ENCODE peak calls at places on chromosomes 7 and 10, in seven cellular contexts. M is lower lobe of right lung, Z is A549, V is mesenchymal stem cell, P is body of pancreas, R is breast epithelium, G is AG04450. O is an unnamed sample.
A peak's percentile ranks its signal among the peaks of the same experiment; 100 is the strongest.

GRCh38 chr7:38524786-38525185 is 106.4 kb downstream of the AMPH start:
- DNase-seq in M (no peak), Z (no peak), V (no peak), P (no peak), R (no peak), G (no peak), O (no peak)

GRCh38 chr10:70657036-70657435 is 15.3 kb upstream of the ADAMTS14 start:
- DNase-seq in M (no peak), Z (no peak), V (no peak), P (no peak), R (no peak), G (no peak), O (no peak)

GRCh38 chr7:50119815-50120637 is 27.0 kb upstream of the ZPBP start:
- DNase-seq in M (no peak), Z (peak; percentile 5), V (no peak), P (no peak), R (no peak), G (no peak), O (peak; percentile 42)

GRCh38 chr10:8444630-8445029 is 390.1 kb downstream of the GATA3 start:
- DNase-seq in M (no peak), Z (no peak), V (peak; percentile 1), P (no peak), R (no peak), G (no peak), O (peak; percentile 41)

GRCh38 chr10:92756233-92757065 is 66.7 kb downstream of the HHEX start:
- DNase-seq in M (no peak), Z (peak; percentile 25), V (no peak), P (no peak), R (no peak), G (no peak), O (peak; percentile 51)

GRCh38 chr7:3922175-3922635 is 621.2 kb downstream of the SDK1 start:
- DNase-seq in M (no peak), Z (peak; percentile 91), V (peak; percentile 97), P (peak; percentile 44), R (no peak), G (peak; percentile 24), O (peak; percentile 91)

GRCh38 chr10:73956476-73957338 is 41.2 kb upstream of the VCL start:
- DNase-seq in M (no peak), Z (no peak), V (peak; percentile 61), P (no peak), R (peak; percentile 39), G (no peak), O (peak; percentile 73)

GRCh38 chr10:29968556-29968955 is 90.8 kb downstream of the JCAD start:
- DNase-seq in M (no peak), Z (no peak), V (no peak), P (no peak), R (no peak), G (no peak), O (no peak)

GRCh38 chr10:49605177-49605938 is 4.8 kb upstream of the SLC18A3 start:
- DNase-seq in M (no peak), Z (no peak), V (no peak), P (no peak), R (no peak), G (no peak), O (no peak)

GRCh38 chr10:59708816-59709471 is 706 bp downstream of the SLC16A9 start:
- DNase-seq in M (peak; percentile 48), Z (no peak), V (peak; percentile 6), P (peak; percentile 24), R (no peak), G (no peak), O (no peak)

GRCh38 chr7:19249281-19249680 is 104.1 kb upstream of the FERD3L start:
- DNase-seq in M (no peak), Z (no peak), V (no peak), P (no peak), R (no peak), G (no peak), O (no peak)

DNA sequence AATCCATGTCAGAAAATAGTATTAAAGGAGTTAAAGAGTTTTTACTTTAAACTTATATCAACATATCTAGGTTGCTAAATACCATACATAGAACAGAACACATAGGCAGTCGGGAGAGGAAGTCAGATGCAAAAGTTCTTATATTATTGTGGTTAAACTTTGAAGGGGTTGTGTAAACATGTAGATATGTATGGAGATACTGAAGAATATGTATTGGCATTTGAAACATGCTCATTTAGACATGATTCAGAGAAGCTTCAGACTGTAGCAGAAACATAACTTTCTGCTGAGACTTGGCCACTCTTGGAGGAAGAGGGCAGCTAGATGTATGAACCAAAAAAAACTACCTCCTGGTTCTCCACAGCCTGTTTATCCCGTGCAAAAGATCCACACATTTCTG is 103.5 kb upstream of the FERD3L start:
- DNase-seq in M (no peak), Z (no peak), V (peak; percentile 11), P (no peak), R (no peak), G (peak; percentile 16), O (no peak)
- H3K9me3 ChIP-seq in M (no peaks in the 10 kb centered on the region), Z (no peaks in the 10 kb centered on the region), V (no peaks in the 10 kb centered on the region), P (no peaks in the 10 kb centered on the region), R (no peaks in the 10 kb centered on the region), G (no peaks in the 10 kb centered on the region), O (no peaks in the 10 kb centered on the region)

DNA sequence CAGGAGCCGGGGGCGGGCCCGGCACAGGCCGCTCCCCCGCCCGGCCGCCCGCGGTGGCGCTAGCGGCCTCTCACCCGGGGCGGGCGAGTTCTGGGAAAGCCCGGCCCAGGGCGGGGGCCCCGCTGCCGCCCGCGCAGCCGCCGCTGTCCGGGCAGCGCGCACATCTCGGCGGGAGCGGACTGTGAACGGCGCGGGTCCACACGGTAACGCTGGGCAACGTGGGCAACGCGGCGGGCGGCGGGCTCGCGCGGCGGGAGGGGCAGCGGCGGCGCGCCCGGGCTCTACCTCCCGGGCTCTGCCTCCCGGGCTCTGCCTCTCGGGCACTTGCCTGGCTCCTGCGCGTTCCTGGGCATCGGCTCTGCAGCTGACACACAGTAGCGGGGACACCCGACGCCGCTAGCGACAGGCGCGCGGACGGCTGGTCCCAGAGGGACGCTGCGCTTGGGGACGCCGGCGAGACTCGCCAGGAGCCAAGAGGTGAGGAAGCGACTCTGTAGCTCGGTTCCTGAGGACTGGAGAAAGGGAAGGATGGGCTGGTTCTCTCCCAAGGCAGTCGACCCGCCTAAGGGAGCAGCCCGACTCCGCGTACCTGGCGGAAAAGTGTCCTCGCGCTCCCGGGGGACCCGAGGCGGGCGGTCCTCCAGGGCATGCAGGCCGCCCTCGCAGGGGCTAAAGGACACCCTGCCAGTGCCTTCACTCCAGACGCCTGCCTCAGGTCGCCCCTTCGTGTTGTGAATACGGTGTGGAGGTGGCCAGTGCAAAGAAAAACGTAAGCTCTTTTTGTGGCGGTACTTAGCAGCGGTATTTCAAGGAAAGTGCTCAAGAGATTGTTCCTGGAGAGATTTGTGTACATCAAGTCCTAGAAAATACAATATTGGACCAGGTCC is at the start of gene PLCE1:
- DNase-seq in M (peak; percentile 71), Z (peak; percentile 46), V (peak; percentile 53), P (peak; percentile 72), R (no peak), G (no peak), O (peak; percentile 31)
- H3K4me3 ChIP-seq in M (peak within 1 kb of the TSS; percentile 60), Z (peak within 1 kb of the TSS; percentile 63), V (peak within 1 kb of the TSS; percentile 87), P (peak within 1 kb of the TSS; percentile 44), R (peak within 1 kb of the TSS; percentile 80), G (peak within 1 kb of the TSS; percentile 75), O (peak within 1 kb of the TSS; percentile 38)

GRCh38 chr10:131068311-131068710 is 243.2 kb downstream of the TCERG1L start:
- DNase-seq in M (no peak), Z (no peak), V (no peak), P (no peak), R (no peak), G (no peak), O (no peak)

GRCh38 chr10:131070856-131071255 is 240.7 kb downstream of the TCERG1L start:
- DNase-seq in M (no peak), Z (no peak), V (no peak), P (no peak), R (no peak), G (no peak), O (no peak)

GRCh38 chr10:131068760-131069159 is 242.8 kb downstream of the TCERG1L start:
- DNase-seq in M (no peak), Z (no peak), V (no peak), P (no peak), R (no peak), G (no peak), O (peak; percentile 87)

GRCh38 chr10:131065673-131066331 is 245.7 kb downstream of the TCERG1L start:
- DNase-seq in M (no peak), Z (no peak), V (no peak), P (no peak), R (no peak), G (no peak), O (peak; percentile 89)

GRCh38 chr10:131067690-131068089 is 243.8 kb downstream of the TCERG1L start:
- DNase-seq in M (no peak), Z (no peak), V (no peak), P (no peak), R (no peak), G (no peak), O (no peak)
- H3K9me3 ChIP-seq in M (no peaks in the 10 kb centered on the region), Z (no peaks in the 10 kb centered on the region), V (no peaks in the 10 kb centered on the region), P (no peaks in the 10 kb centered on the region), R (no peaks in the 10 kb centered on the region), G (peaks cover 55% of the 10 kb centered on the region), O (no peaks in the 10 kb centered on the region)

GRCh38 chr7:2708547-2709310 is 20.7 kb downstream of the AMZ1 start:
- DNase-seq in M (no peak), Z (no peak), V (no peak), P (no peak), R (no peak), G (no peak), O (no peak)
- H3K4me3 ChIP-seq in M (no peak overlapping the region), Z (no peak overlapping the region), V (no peak overlapping the region), P (no peak overlapping the region), R (no peak overlapping the region), G (no peak overlapping the region), O (no peak overlapping the region)

DNA sequence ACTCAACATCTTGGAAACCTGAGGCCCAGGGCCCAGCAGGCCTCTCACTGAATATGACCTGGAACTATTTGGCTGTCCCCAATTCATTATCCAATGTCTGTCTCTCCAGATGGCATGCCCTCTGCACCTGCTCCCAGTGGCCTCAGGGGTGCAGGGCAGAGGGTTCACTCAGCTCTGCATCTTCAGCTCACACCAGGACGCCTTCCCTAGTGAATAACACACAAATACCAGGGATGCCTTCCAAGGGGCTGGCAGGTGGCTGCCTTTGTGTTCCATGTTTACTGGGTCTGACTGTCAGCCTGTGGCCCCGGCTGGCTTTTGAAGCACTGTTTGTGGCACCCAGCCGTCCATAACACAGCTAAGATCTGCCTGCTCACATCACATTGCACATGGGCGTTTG is 590.2 kb upstream of the PFKP start:
- DNase-seq in M (no peak), Z (no peak), V (no peak), P (no peak), R (no peak), G (no peak), O (no peak)
- H3K9me3 ChIP-seq in M (no peaks in the 10 kb centered on the region), Z (no peaks in the 10 kb centered on the region), V (peaks cover 19% of the 10 kb centered on the region), P (no peaks in the 10 kb centered on the region), R (peaks cover 17% of the 10 kb centered on the region), G (peaks cover 34% of the 10 kb centered on the region), O (no peaks in the 10 kb centered on the region)

DNA sequence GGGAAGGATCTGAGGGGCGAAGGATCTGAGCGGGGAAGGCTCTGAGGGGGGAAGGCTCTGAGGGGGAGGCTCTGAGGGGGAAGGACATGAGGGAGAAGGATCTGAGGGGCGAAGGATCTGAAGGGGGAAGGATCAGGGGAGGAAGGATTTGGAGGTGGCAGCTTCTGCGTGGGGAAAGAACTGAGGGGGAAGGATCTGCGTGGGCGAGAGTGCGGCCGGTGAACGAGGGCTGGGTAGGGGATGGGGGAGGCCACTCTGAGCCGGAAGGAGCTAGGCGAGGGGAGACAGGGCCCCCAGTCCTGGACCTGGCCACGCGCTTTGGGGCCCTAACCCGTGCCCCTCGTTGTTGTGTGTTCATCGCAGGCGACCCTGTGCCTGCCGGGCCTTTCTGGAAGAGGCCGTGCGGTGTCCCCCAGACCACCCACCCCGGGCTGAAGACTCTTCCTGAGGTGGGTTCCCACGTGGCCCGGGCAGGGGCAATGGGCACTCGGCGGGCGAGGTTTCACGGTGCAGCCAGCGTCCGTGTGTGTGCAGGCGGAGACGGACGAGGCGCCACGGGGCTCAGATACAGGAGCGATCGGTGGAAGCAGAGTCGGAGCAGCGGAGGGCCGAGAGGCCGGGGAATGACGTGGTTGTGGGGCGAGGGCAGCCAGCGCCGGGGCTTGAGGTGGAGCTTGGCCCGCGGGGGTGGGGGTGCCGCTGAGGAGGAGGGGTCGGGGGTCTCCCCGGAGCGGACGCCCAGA is 2.0 kb downstream of the CALY start:
- DNase-seq in M (peak; percentile 51), Z (peak; percentile 61), V (peak; percentile 33), P (no peak), R (no peak), G (no peak), O (no peak)
- H3K4me3 ChIP-seq in M (peak overlapping the region; percentile 45), Z (peak overlapping the region; percentile 58), V (no peak overlapping the region), P (no peak overlapping the region), R (peak overlapping the region; percentile 24), G (peak overlapping the region; percentile 48), O (peak overlapping the region; percentile 28)